ENCODE peak calls at places on chromosomes 16 and 17, in six cellular contexts. P is effector memory CD4-positive, alpha-beta T cell; S is breast epithelium; K is neural progenitor cell; F is naive thymus-derived CD4-positive, alpha-beta T cell; V is prostate gland. Y is an unnamed sample.

GRCh38 chr16:30186782-30187555 is 3.6 kb downstream of the CORO1A start:
- DNase-seq in V (peak; percentile 44), P (peak; percentile 83), S (peak; percentile 41), K (peak; percentile 74), F (peak; percentile 75), Y (peak; percentile 94)

GRCh38 chr16:79598341-79599181 is 2.0 kb downstream of the MAF start:
- DNase-seq in S (peak; percentile 68), P (peak; percentile 19), F (peak; percentile 4), V (peak; percentile 38), K (peak; percentile 87), Y (peak; percentile 64)

GRCh38 chr16:70573451-70574121 is 50.0 kb downstream of the SF3B3 start:
- DNase-seq in K (no peak), V (peak; percentile 52), S (no peak), P (no peak), F (no peak), Y (no peak)

GRCh38 chr17:68378202-68379149 is 78.8 kb downstream of the WIPI1 start:
- DNase-seq in K (peak; percentile 31), V (peak; percentile 90), F (no peak), P (no peak), S (peak; percentile 87), Y (peak; percentile 93)

GRCh38 chr16:67833035-67833417 is 9.1 kb upstream of the THAP11 start:
- DNase-seq in F (no peak), K (no peak), V (no peak), S (no peak), P (no peak), Y (no peak)

GRCh38 chr16:25265968-25266367 is 8.3 kb upstream of the ZKSCAN2 start:
- DNase-seq in K (no peak), V (no peak), P (no peak), S (no peak), F (no peak), Y (no peak)

GRCh38 chr17:66313995-66314659 is 11.7 kb downstream of the PRKCA start:
- DNase-seq in F (no peak), P (no peak), K (no peak), V (no peak), S (no peak), Y (no peak)

GRCh38 chr17:78381601-78382168 is 3.2 kb downstream of the PGS1 start:
- DNase-seq in V (no peak), F (peak; percentile 33), K (no peak), P (peak; percentile 43), S (no peak), Y (peak; percentile 5)

GRCh38 chr17:76918811-76919210 is 50.6 kb downstream of the MGAT5B start:
- DNase-seq in F (no peak), S (no peak), P (no peak), V (no peak), K (no peak), Y (no peak)

GRCh38 chr16:84730406-84731106 is 30.8 kb downstream of the USP10 start:
- DNase-seq in K (no peak), F (no peak), S (peak; percentile 76), P (peak; percentile 5), V (peak; percentile 85), Y (no peak)

GRCh38 chr17:2624292-2624731 is 30.9 kb downstream of the PAFAH1B1 start:
- DNase-seq in S (no peak), K (no peak), V (no peak), P (no peak), F (no peak), Y (no peak)

GRCh38 chr17:66255112-66255511 is 25.9 kb upstream of the APOH start:
- DNase-seq in K (peak; percentile 73), F (peak; percentile 60), V (peak; percentile 46), P (peak; percentile 18), S (no peak), Y (no peak)

GRCh38 chr17:12180644-12181261 is 160.1 kb downstream of the MAP2K4 start:
- DNase-seq in V (peak; percentile 30), P (no peak), S (no peak), K (peak; percentile 63), F (no peak), Y (no peak)

GRCh38 chr17:75313941-75314550 is 24.8 kb upstream of the SLC25A19 start:
- DNase-seq in F (no peak), V (no peak), S (no peak), K (no peak), P (no peak), Y (peak; percentile 64)

GRCh38 chr16:49639739-49640388 is 216.0 kb downstream of the ZNF423 start:
- DNase-seq in K (peak; percentile 88), S (no peak), V (no peak), P (no peak), F (no peak), Y (no peak)

GRCh38 chr17:19386974-19387920 is at the start of gene MFAP4:
- DNase-seq in F (no peak), V (no peak), P (no peak), S (peak; percentile 73), K (peak; percentile 80), Y (peak; percentile 66)

GRCh38 chr16:15494231-15494630 is 59.8 kb downstream of the BMERB1 start:
- DNase-seq in P (no peak), S (no peak), V (no peak), F (no peak), K (no peak), Y (no peak)

GRCh38 chr16:88466949-88467348 is 13.9 kb downstream of the ZFPM1 start:
- DNase-seq in V (no peak), K (no peak), S (no peak), F (no peak), P (no peak), Y (no peak)

GRCh38 chr16:88463411-88463810 is 10.3 kb downstream of the ZFPM1 start:
- DNase-seq in K (no peak), S (no peak), P (no peak), F (no peak), V (no peak), Y (no peak)

GRCh38 chr16:88465387-88465983 is 12.4 kb downstream of the ZFPM1 start:
- DNase-seq in F (no peak), P (no peak), S (no peak), K (no peak), V (no peak), Y (no peak)

GRCh38 chr16:88466175-88466862 is 13.2 kb downstream of the ZFPM1 start:
- DNase-seq in P (no peak), S (no peak), V (no peak), K (no peak), F (no peak), Y (no peak)

GRCh38 chr16:88464447-88465318 is 11.6 kb downstream of the ZFPM1 start:
- DNase-seq in F (no peak), V (no peak), S (no peak), P (no peak), K (no peak), Y (no peak)
- H3K4me1 ChIP-seq in F (peaks cover 34% of the 10 kb centered on the region), V (no peaks in the 10 kb centered on the region), S (no peaks in the 10 kb centered on the region), P (peaks cover 43% of the 10 kb centered on the region), K (peaks cover 22% of the 10 kb centered on the region), Y (peaks cover 9% of the 10 kb centered on the region)

GRCh38 chr17:40360091-40360490 is 4.4 kb downstream of the GJD3 start:
- DNase-seq in K (no peak), S (no peak), F (no peak), P (no peak), V (no peak), Y (no peak)
- H3K4me1 ChIP-seq in K (peaks cover 4% of the 10 kb centered on the region), S (peaks cover 7% of the 10 kb centered on the region), F (peaks cover 4% of the 10 kb centered on the region), P (peaks cover 4% of the 10 kb centered on the region), V (no peaks in the 10 kb centered on the region), Y (no peaks in the 10 kb centered on the region)

DNA sequence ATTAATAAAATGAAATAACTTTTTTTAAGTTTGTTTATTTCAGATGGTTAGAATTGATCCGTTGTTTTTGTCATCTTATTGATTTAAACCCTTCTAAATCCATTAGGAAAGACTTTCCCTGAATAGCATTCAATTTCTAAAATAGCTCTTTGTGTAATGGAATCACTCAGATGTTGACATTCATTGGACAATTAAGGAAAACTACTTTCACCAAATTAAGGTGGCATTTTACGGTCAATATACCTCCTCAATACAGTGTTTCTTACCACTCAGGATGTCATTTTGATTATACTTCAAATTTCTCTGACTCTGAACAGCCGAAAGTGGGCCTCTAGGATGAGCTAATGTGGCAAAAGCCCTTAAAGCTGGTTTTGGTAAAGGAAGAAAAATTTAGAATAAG is 1.8 kb downstream of the ARL6IP1 start:
- DNase-seq in S (no peak), F (no peak), K (no peak), P (no peak), V (no peak), Y (no peak)
- H3K4me1 ChIP-seq in S (no peaks in the 10 kb centered on the region), F (peaks cover 25% of the 10 kb centered on the region), K (peaks cover 37% of the 10 kb centered on the region), P (peaks cover 10% of the 10 kb centered on the region), V (peaks cover 5% of the 10 kb centered on the region), Y (peaks cover 9% of the 10 kb centered on the region)

GRCh38 chr17:41496803-41497484 is 7.2 kb upstream of the KRT36 start:
- DNase-seq in P (peak; percentile 28), F (peak; percentile 19), V (peak; percentile 59), S (peak; percentile 76), K (peak; percentile 76), Y (peak; percentile 91)

GRCh38 chr17:41498276-41498675 is 7.1 kb downstream of the KRT13 start:
- DNase-seq in K (no peak), F (no peak), V (no peak), S (no peak), P (no peak), Y (no peak)

GRCh38 chr17:41503202-41503601 is 2.2 kb downstream of the KRT13 start:
- DNase-seq in F (no peak), V (no peak), S (no peak), K (no peak), P (no peak), Y (peak; percentile 47)

GRCh38 chr17:41500131-41500911 is 5.1 kb downstream of the KRT13 start:
- DNase-seq in V (no peak), P (no peak), F (no peak), K (no peak), S (no peak), Y (no peak)

DNA sequence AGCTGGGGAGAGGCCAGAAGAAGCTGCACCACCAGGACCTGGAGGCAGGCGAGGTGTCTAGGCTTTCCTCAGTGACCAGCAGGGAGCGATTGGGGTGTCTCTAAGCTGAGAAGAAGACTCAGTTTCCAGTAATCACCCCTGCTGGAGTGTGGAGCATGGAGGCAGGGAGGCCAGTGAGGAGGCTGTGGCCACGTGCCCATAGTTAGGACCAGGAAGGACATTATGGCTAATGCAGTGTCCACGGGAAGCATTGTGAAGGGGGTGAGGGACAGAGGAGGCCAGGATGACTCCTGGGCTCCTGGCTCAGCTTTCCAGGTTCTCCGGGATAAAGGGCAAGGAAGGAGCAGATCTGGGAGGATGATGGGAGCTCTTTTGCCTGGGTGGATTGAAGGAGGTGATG is 5.7 kb downstream of the KRT13 start:
- DNase-seq in S (no peak), P (no peak), F (no peak), K (no peak), V (no peak), Y (no peak)
- H3K4me1 ChIP-seq in S (no peaks in the 10 kb centered on the region), P (peaks cover 6% of the 10 kb centered on the region), F (no peaks in the 10 kb centered on the region), K (peaks cover 8% of the 10 kb centered on the region), V (no peaks in the 10 kb centered on the region), Y (peaks cover 44% of the 10 kb centered on the region)